ENCODE peak calls at places on chromosomes 7 and 10, in ten cellular contexts. N is CD4-positive, alpha-beta T cell; Y is A549; Q is lung; G is endodermal cell; J is GM23248; Z is CD8-positive, alpha-beta T cell; O is lower lobe of right lung; W is heart right ventricle; U is dorsolateral prefrontal cortex. V is an unnamed sample.

GRCh38 chr7:43138710-43139601 is 26.5 kb downstream of the HECW1 start:
- DNase-seq in N (no peak), Y (no peak), Q (no peak), G (peak), J (peak), Z (no peak), O (no peak), W (no peak), U (no peak), V (no peak)

GRCh38 chr10:7475954-7476353 is 65.1 kb upstream of the SFMBT2 start:
- DNase-seq in N (no peak), Y (no peak), Q (no peak), G (no peak), J (no peak), Z (no peak), O (no peak), W (no peak), U (no peak), V (no peak)

GRCh38 chr10:6044060-6044459 is 18.1 kb downstream of the IL2RA start:
- DNase-seq in N (no peak), Y (no peak), Q (peak), G (peak), J (no peak), Z (no peak), O (no peak), W (no peak), U (no peak), V (no peak)

GRCh38 chr7:96093435-96093834 is 228.5 kb downstream of the SLC25A13 start:
- DNase-seq in N (no peak), Y (peak), Q (no peak), G (no peak), J (peak), Z (no peak), O (no peak), W (no peak), U (no peak), V (no peak)

GRCh38 chr10:115278294-115278693 is 185.1 kb downstream of the ATRNL1 start:
- DNase-seq in N (no peak), Y (no peak), Q (no peak), G (no peak), J (no peak), Z (no peak), O (no peak), W (no peak), U (no peak), V (no peak)

GRCh38 chr7:152074673-152075072 is 49.2 kb downstream of the GALNT11 start:
- DNase-seq in N (no peak), Y (no peak), Q (no peak), G (no peak), J (no peak), Z (no peak), O (no peak), W (no peak), U (no peak), V (no peak)

GRCh38 chr7:50268223-50268622 is 36.3 kb upstream of the IKZF1 start:
- DNase-seq in N (no peak), Y (no peak), Q (no peak), G (no peak), J (no peak), Z (no peak), O (no peak), W (no peak), U (no peak), V (no peak)

GRCh38 chr10:50439187-50439586 is 184.6 kb downstream of the SGMS1 start:
- DNase-seq in N (no peak), Y (no peak), Q (no peak), G (no peak), J (no peak), Z (no peak), O (no peak), W (no peak), U (no peak), V (no peak)

GRCh38 chr10:71742301-71743098 is 22.9 kb upstream of the C10orf105 start:
- DNase-seq in N (no peak), Y (no peak), Q (no peak), G (no peak), J (no peak), Z (no peak), O (no peak), W (no peak), U (no peak), V (no peak)

GRCh38 chr7:19353158-19353557 is 207.9 kb upstream of the FERD3L start:
- DNase-seq in N (no peak), Y (no peak), Q (no peak), G (no peak), J (peak), Z (no peak), O (no peak), W (no peak), U (no peak), V (no peak)

GRCh38 chr10:43110318-43111071 is 27.8 kb upstream of the CSGALNACT2 start:
- DNase-seq in N (no peak), Y (no peak), Q (no peak), G (no peak), J (peak), Z (no peak), O (peak), W (peak), U (no peak), V (no peak)

GRCh38 chr10:124642076-124642710 is 102.0 kb downstream of the FAM53B start:
- DNase-seq in N (no peak), Y (no peak), Q (peak), G (no peak), J (no peak), Z (no peak), O (peak), W (peak), U (no peak), V (no peak)

GRCh38 chr7:55128693-55129394 is 110.0 kb downstream of the EGFR start:
- DNase-seq in N (no peak), Y (no peak), Q (no peak), G (no peak), J (peak), Z (no peak), O (no peak), W (peak), U (no peak), V (no peak)

GRCh38 chr7:27196287-27196739 is 3.6 kb downstream of the HOXA13 start:
- DNase-seq in N (peak), Y (peak), Q (peak), G (peak), J (peak), Z (peak), O (peak), W (peak), U (peak), V (no peak)

GRCh38 chr7:4783292-4783652 is 7.8 kb downstream of the AP5Z1 start:
- DNase-seq in N (no peak), Y (no peak), Q (no peak), G (no peak), J (no peak), Z (no peak), O (no peak), W (no peak), U (no peak), V (no peak)
- H3K27ac ChIP-seq in N (no peak), Y (no peak), Q (no peak), G (no peak), J (no peak), Z (no peak), O (no peak), W (no peak), U (no peak), V (peak)

DNA sequence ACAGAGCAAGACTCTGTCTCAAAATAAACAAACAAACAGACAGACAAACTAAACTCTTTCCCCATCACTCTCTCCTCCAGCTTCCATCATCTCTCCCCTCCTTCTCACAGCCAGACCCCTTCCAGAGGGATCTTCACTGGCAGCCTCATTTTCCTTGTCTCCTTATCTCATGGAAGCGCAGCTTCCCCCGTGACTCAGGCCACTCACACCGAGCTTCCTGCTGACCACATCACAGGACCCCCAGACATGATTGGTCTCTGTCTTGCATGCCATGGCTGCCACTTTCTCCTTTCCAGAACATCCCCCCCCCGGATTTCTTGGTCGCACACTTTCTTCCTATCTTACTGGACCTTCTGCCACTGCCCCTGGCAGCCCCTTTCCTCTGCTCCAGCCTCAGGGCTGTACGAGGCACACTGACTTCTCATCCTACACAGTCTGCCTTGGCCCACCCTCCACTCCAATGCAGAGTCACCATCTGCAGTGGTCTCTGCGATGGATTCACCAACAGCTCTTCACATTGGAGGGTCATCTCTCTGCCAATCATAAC is 4.9 kb upstream of the INSIG1 start:
- DNase-seq in N (no peak), Y (no peak), Q (no peak), G (no peak), J (no peak), Z (no peak), O (no peak), W (no peak), U (no peak), V (no peak)
- H3K27ac ChIP-seq in N (no peak), Y (no peak), Q (no peak), G (no peak), J (no peak), Z (no peak), O (no peak), W (no peak), U (no peak), V (no peak)

GRCh38 chr7:66050337-66050957 is 25.2 kb upstream of the ASL start:
- DNase-seq in N (no peak), Y (no peak), Q (no peak), G (no peak), J (no peak), Z (no peak), O (no peak), W (no peak), U (no peak), V (no peak)

GRCh38 chr7:66052447-66052846 is 23.2 kb upstream of the ASL start:
- DNase-seq in N (no peak), Y (no peak), Q (no peak), G (no peak), J (no peak), Z (no peak), O (no peak), W (no peak), U (no peak), V (no peak)

GRCh38 chr7:66050990-66051424 is 24.6 kb upstream of the ASL start:
- DNase-seq in N (no peak), Y (peak), Q (peak), G (no peak), J (peak), Z (no peak), O (peak), W (no peak), U (no peak), V (no peak)

GRCh38 chr7:66054063-66054462 is 21.6 kb upstream of the ASL start:
- DNase-seq in N (no peak), Y (no peak), Q (no peak), G (no peak), J (no peak), Z (no peak), O (no peak), W (no peak), U (no peak), V (no peak)

DNA sequence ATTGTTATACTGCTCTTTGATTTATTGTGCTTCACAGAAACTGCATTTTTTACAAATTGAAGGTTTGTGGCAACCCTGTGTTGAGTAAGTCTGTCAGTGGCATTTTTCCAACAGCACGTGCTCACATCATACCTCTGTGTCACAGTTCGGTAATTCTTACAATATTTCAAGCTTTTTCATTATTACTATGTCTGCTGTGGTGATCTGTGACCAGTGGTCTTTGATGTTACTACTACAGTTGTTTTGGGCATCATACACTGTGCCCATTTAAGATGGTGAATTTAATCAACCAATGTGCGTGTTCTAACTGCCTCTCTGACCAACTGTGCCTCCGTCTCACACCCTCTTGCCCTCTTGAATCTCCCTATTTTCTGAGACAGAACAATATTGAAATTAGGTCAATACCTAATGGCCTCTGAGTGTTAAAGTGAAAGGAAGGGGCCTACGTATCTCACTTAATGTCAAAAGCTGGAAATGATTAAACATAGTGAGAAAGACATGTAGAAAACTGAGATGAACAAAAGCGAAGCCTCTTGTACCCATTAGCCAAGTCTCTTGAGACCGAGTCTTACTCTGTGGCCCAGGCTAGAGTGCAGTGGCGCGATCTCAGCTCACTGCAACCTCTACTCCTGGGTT is 20.2 kb upstream of the ASL start:
- DNase-seq in N (no peak), Y (no peak), Q (no peak), G (no peak), J (peak), Z (no peak), O (no peak), W (no peak), U (no peak), V (no peak)
- H3K27ac ChIP-seq in N (no peak), Y (no peak), Q (no peak), G (no peak), J (peak), Z (no peak), O (no peak), W (no peak), U (no peak), V (no peak)

GRCh38 chr7:133530682-133531081 is 277.8 kb downstream of the EXOC4 start:
- DNase-seq in N (no peak), Y (no peak), Q (no peak), G (no peak), J (peak), Z (no peak), O (no peak), W (no peak), U (no peak), V (no peak)

GRCh38 chr7:133529861-133530260 is 277.0 kb downstream of the EXOC4 start:
- DNase-seq in N (no peak), Y (no peak), Q (no peak), G (no peak), J (no peak), Z (no peak), O (no peak), W (no peak), U (no peak), V (no peak)

DNA sequence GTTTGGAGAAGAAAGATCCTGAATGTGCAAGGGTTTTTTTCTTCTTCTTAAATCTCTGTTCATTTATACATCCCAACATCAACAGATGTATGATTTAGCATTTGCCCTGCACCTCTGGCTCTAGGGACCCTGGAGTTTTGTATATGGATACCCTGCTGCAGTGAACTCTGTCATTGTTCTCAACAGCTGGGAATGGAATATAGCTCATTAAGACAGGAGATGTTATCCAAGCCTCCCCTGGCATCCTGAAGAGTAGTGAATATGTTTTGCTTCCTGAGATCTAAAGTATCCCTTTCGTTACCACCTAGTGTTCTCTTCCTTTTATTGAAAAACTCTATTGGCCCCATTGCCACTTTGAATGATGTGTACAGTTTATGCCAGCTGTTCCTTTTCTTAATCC is 275.9 kb downstream of the EXOC4 start:
- DNase-seq in N (no peak), Y (no peak), Q (no peak), G (no peak), J (no peak), Z (no peak), O (no peak), W (no peak), U (no peak), V (no peak)
- H3K27ac ChIP-seq in N (no peak), Y (no peak), Q (no peak), G (no peak), J (no peak), Z (no peak), O (no peak), W (no peak), U (no peak), V (no peak)

DNA sequence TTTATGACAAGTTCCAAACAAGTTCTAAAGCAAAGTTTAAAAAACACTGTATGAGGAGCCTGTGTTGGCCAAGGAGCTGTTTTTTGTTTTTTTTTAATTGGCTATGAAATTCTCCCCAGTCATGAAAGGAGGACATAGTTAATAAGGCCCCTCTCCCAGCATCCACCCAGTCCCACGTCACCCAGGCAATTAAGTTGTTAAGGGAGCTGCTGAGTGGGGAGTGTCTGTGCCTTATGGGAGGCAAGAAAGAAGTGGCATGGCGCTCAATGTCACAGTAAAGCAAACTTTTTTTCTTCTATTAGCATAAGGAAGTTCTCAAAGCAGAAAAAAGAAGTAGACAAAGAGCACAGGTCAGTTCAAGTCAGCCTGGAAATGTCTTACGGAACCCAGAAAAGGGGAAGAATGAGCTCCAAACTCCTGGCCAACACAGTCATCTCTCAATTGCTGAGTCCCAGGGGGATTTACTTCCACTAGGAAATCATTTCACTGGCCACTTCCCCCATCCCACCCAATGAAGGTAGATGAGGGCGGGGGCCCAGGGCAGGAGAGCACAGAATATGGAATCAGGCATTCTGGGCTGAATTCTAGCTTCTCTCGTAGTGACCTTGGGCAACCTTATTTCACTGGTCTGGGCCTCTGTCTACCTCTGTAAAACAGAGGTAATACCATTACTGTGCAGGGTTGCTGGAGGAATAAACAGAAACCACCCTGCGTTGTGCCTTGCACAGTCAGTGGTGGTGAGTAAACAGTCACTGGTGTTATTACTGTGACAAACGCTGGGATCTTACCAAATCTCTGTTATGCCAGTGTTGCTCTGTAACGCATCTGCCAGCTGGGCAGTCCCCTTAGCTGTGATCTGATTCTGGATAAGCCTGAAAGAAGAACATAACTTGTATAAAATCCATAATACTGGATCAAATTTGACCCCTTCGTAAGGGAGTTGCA is 49.7 kb downstream of the NOD1 start:
- DNase-seq in N (no peak), Y (no peak), Q (no peak), G (no peak), J (no peak), Z (no peak), O (no peak), W (no peak), U (no peak), V (no peak)
- H3K27ac ChIP-seq in N (no peak), Y (no peak), Q (no peak), G (no peak), J (no peak), Z (no peak), O (peak), W (no peak), U (no peak), V (no peak)

GRCh38 chr10:98267894-98268693 is at the start of gene LOXL4:
- DNase-seq in N (no peak), Y (peak), Q (no peak), G (peak), J (peak), Z (no peak), O (no peak), W (peak), U (no peak), V (no peak)
- H3K27ac ChIP-seq in N (no peak), Y (peak), Q (peak), G (no peak), J (peak), Z (no peak), O (peak), W (peak), U (no peak), V (no peak)

GRCh38 chr7:2952316-2952715 is 91.4 kb downstream of the CARD11 start:
- DNase-seq in N (no peak), Y (no peak), Q (no peak), G (peak), J (no peak), Z (no peak), O (no peak), W (no peak), U (no peak), V (no peak)

GRCh38 chr7:2954433-2954853 is 89.2 kb downstream of the CARD11 start:
- DNase-seq in N (peak), Y (no peak), Q (no peak), G (no peak), J (no peak), Z (peak), O (peak), W (no peak), U (no peak), V (no peak)

GRCh38 chr7:2955177-2955768 is 88.4 kb downstream of the CARD11 start:
- DNase-seq in N (no peak), Y (no peak), Q (no peak), G (peak), J (no peak), Z (no peak), O (no peak), W (no peak), U (no peak), V (no peak)

GRCh38 chr7:2953099-2953498 is 90.6 kb downstream of the CARD11 start:
- DNase-seq in N (no peak), Y (no peak), Q (no peak), G (no peak), J (no peak), Z (no peak), O (no peak), W (no peak), U (no peak), V (no peak)

GRCh38 chr7:2953588-2954407 is 89.9 kb downstream of the CARD11 start:
- DNase-seq in N (no peak), Y (no peak), Q (no peak), G (peak), J (no peak), Z (no peak), O (no peak), W (no peak), U (no peak), V (no peak)
- H3K27ac ChIP-seq in N (peak), Y (no peak), Q (no peak), G (no peak), J (no peak), Z (peak), O (no peak), W (no peak), U (no peak), V (no peak)

GRCh38 chr7:46192191-46192590 is 271.1 kb upstream of the IGFBP3 start:
- DNase-seq in N (no peak), Y (no peak), Q (no peak), G (no peak), J (no peak), Z (no peak), O (no peak), W (no peak), U (no peak), V (no peak)
- H3K27ac ChIP-seq in N (no peak), Y (no peak), Q (no peak), G (no peak), J (peak), Z (no peak), O (no peak), W (no peak), U (no peak), V (no peak)

V was measured in caudate nucleus.